ENCODE peak calls at places on chromosomes 16 and 17, in four cellular contexts. D is K562, C is keratinocyte, M is IMR-90. L is an unnamed sample. For H3K9me1, the result is how much of the 10 kb centered on the place peaks cover.

GRCh38 chr17:13525876-13526275 is 75.9 kb downstream of the HS3ST3A1 start:
- DNase-seq in D (no peak), M (no peak), C (no peak), L (no peak)

GRCh38 chr17:66373944-66374817 is 71.8 kb downstream of the PRKCA start:
- DNase-seq in M (no peak), C (no peak), D (peak), L (no peak)

GRCh38 chr16:27401768-27402568 is at the start of gene IL21R:
- DNase-seq in M (peak), C (no peak), D (peak), L (no peak)

GRCh38 chr17:81939881-81940385 is 2.8 kb upstream of the PYCR1 start:
- DNase-seq in D (no peak), M (no peak), C (no peak), L (no peak)

GRCh38 chr16:80947708-80948615 is 58.7 kb downstream of the CMC2 start:
- DNase-seq in D (no peak), C (no peak), M (no peak), L (peak)

GRCh38 chr16:79286646-79287423 is 313.7 kb downstream of the MAF start:
- DNase-seq in D (no peak), M (no peak), C (no peak), L (no peak)

GRCh38 chr16:88726981-88727380 is 20.7 kb downstream of the CTU2 start:
- DNase-seq in D (no peak), C (no peak), M (no peak), L (no peak)

GRCh38 chr16:89431158-89431584 is 59.2 kb downstream of the ANKRD11 start:
- DNase-seq in D (no peak), C (no peak), M (peak), L (no peak)

GRCh38 chr16:54936086-54936978 is 5.7 kb downstream of the IRX5 start:
- DNase-seq in C (no peak), M (no peak), D (no peak), L (peak)

GRCh38 chr16:11296706-11297491 is 15.8 kb upstream of the PRM1 start:
- DNase-seq in M (no peak), C (no peak), D (no peak), L (no peak)

GRCh38 chr16:64627288-64627687 is 494.6 kb downstream of the CDH11 start:
- DNase-seq in D (no peak), M (no peak), C (no peak), L (no peak)

GRCh38 chr16:47063011-47063724 is 80.6 kb downstream of the NETO2 start:
- DNase-seq in C (no peak), M (no peak), D (no peak), L (no peak)

GRCh38 chr17:28033972-28034714 is 8.3 kb upstream of the NLK start:
- DNase-seq in C (peak), D (peak), M (peak), L (peak)

GRCh38 chr16:14007460-14007859 is 63.7 kb upstream of the MRTFB start:
- DNase-seq in C (no peak), M (peak), D (no peak), L (peak)

GRCh38 chr16:66521951-66522771 is 27.8 kb downstream of the TK2 start:
- DNase-seq in C (peak), M (peak), D (peak), L (peak)

GRCh38 chr17:36525113-36525512 is 9.6 kb downstream of the MYO19 start:
- DNase-seq in D (no peak), M (peak), C (no peak), L (no peak)

GRCh38 chr16:87728026-87728425 is 37.8 kb downstream of the KLHDC4 start:
- DNase-seq in D (no peak), C (no peak), M (peak), L (no peak)

GRCh38 chr17:41048441-41048840 is 1.3 kb upstream of the KRTAP2-1 start:
- DNase-seq in M (peak), C (no peak), D (no peak), L (no peak)

GRCh38 chr17:56679148-56679766 is 85.8 kb downstream of the NOG start:
- DNase-seq in C (no peak), D (peak), M (peak), L (peak)

GRCh38 chr16:66741131-66741900 is 10.1 kb downstream of the DYNC1LI2 start:
- DNase-seq in C (no peak), M (peak), D (peak), L (peak)

GRCh38 chr16:53565300-53565699 is 62.3 kb upstream of the AKTIP start:
- DNase-seq in C (no peak), D (no peak), M (no peak), L (no peak)

GRCh38 chr16:89002851-89003830 is 26.1 kb upstream of the CBFA2T3 start:
- DNase-seq in M (no peak), C (no peak), D (peak), L (no peak)

GRCh38 chr17:31274252-31274651 is 22.8 kb downstream of the OMG start:
- DNase-seq in M (peak), D (no peak), C (peak), L (peak)

GRCh38 chr16:65991149-65991701 is 375.3 kb upstream of the CDH5 start:
- DNase-seq in C (no peak), M (no peak), D (no peak), L (no peak)

GRCh38 chr17:41687828-41688640 is 651 bp upstream of the EIF1 start:
- DNase-seq in C (no peak), D (peak), M (peak), L (no peak)

GRCh38 chr17:47808036-47808829 is 13.4 kb downstream of the OSBPL7 start:
- DNase-seq in M (no peak), C (no peak), D (no peak), L (no peak)

GRCh38 chr16:30600215-30600614 is 10.0 kb downstream of the ZNF689 start:
- DNase-seq in M (no peak), D (no peak), C (no peak), L (no peak)

GRCh38 chr17:55421179-55421934 is at the start of gene MMD:
- DNase-seq in D (peak), M (no peak), C (no peak), L (no peak)

GRCh38 chr17:78263736-78264340 is 32.4 kb downstream of the TMEM235 start:
- DNase-seq in C (no peak), M (no peak), D (no peak), L (no peak)

GRCh38 chr16:3514621-3515020 is 13.8 kb downstream of the CLUAP1 start:
- DNase-seq in D (peak), C (no peak), M (peak), L (no peak)

GRCh38 chr17:80025140-80025539 is 10.5 kb downstream of the TBC1D16 start:
- DNase-seq in M (no peak), C (peak), D (no peak), L (no peak)

GRCh38 chr16:67428146-67428731 is 2.7 kb upstream of the HSD11B2 start:
- DNase-seq in C (no peak), M (peak), D (peak), L (peak)

GRCh38 chr16:48124266-48124665 is 31.5 kb downstream of the ABCC12 start:
- DNase-seq in M (no peak), D (no peak), C (no peak), L (no peak)

GRCh38 chr17:72812823-72813222 is 279.7 kb downstream of the SLC39A11 start:
- DNase-seq in C (no peak), D (no peak), M (peak), L (no peak)

GRCh38 chr17:49108318-49108717 is 24.3 kb upstream of the B4GALNT2 start:
- DNase-seq in M (peak), C (no peak), D (no peak), L (no peak)
- H2AFZ ChIP-seq in M (peak), C (peak), D (no peak), L (no peak)

GRCh38 chr17:4333041-4333440 is 33.4 kb downstream of the UBE2G1 start:
- DNase-seq in D (no peak), M (no peak), C (no peak), L (no peak)

GRCh38 chr17:4332296-4332970 is 34.0 kb downstream of the UBE2G1 start:
- DNase-seq in M (peak), D (no peak), C (no peak), L (peak)

GRCh38 chr17:4331614-4332013 is 34.9 kb downstream of the UBE2G1 start:
- DNase-seq in C (no peak), D (peak), M (no peak), L (no peak)

GRCh38 chr17:4327638-4328037 is 38.8 kb downstream of the UBE2G1 start:
- DNase-seq in D (no peak), M (peak), C (peak), L (no peak)

DNA sequence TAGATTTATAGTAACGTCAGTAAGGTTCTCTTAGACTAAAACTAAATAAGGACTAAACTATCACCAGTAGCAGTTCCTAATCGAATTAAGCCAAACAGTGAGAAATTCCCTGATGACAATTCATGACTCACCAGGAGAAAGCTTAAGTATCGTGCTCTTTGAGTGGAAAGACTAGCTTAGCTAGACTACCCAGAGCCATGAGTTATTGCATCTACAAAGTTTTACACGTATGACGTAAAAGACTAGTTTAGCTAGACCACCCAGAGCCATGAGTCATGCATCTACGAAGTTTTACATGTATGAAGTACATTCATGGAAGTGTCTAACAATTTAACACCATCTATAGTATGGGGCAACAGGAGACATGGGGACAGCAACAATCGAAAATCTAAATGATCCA is 36.6 kb downstream of the UBE2G1 start:
- DNase-seq in C (peak), D (no peak), M (peak), L (peak)
- H3K9me1 ChIP-seq in C (under half), D (under half), M (under half), L (under half)

GRCh38 chr17:76366247-76366646 is 12.5 kb upstream of the PRPSAP1 start:
- DNase-seq in D (no peak), C (no peak), M (no peak), L (no peak)
- H2AFZ ChIP-seq in D (no peak), C (no peak), M (no peak), L (no peak)

GRCh38 chr17:45226620-45227019 is 4.9 kb downstream of the FMNL1 start:
- DNase-seq in D (no peak), C (no peak), M (no peak), L (no peak)

GRCh38 chr17:45228121-45228941 is 6.6 kb downstream of the FMNL1 start:
- DNase-seq in M (no peak), D (no peak), C (no peak), L (no peak)

GRCh38 chr17:45225964-45226530 is 4.4 kb downstream of the FMNL1 start:
- DNase-seq in M (no peak), D (peak), C (no peak), L (peak)

GRCh38 chr17:45227631-45228120 is 6.0 kb downstream of the FMNL1 start:
- DNase-seq in C (no peak), D (no peak), M (no peak), L (no peak)

DNA sequence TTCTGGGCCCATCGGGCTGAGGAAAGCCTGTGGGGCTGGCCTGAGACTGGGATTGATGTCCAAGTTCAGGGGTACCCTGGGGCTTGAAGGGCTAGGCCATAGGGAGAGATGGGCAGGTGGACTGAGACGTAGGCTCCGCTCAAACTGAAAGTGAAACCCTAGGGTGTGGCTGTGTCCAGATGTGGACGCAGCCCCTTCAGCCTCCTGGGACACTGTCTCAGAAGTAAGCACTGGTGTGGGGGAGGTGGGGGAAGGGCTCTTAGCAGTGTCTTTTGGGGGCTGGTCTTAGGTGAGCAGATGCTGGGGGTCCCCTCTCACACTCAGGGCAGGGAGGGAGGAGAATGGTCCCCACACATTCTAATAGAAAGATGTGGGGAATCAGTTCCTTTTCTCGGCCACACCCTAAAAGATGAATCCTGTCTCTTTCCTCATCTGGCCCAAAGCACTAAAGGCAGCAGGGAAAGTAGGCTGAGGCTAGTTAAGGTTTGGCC is 5.5 kb downstream of the FMNL1 start:
- DNase-seq in M (no peak), C (no peak), D (peak), L (no peak)
- H3K9me1 ChIP-seq in M (under half), C (under half), D (under half), L (under half)

GRCh38 chr17:16515933-16516332 is 23.9 kb upstream of the LRRC75A start:
- DNase-seq in C (no peak), D (no peak), M (no peak), L (no peak)
- H2AFZ ChIP-seq in C (no peak), D (peak), M (peak), L (no peak)

DNA sequence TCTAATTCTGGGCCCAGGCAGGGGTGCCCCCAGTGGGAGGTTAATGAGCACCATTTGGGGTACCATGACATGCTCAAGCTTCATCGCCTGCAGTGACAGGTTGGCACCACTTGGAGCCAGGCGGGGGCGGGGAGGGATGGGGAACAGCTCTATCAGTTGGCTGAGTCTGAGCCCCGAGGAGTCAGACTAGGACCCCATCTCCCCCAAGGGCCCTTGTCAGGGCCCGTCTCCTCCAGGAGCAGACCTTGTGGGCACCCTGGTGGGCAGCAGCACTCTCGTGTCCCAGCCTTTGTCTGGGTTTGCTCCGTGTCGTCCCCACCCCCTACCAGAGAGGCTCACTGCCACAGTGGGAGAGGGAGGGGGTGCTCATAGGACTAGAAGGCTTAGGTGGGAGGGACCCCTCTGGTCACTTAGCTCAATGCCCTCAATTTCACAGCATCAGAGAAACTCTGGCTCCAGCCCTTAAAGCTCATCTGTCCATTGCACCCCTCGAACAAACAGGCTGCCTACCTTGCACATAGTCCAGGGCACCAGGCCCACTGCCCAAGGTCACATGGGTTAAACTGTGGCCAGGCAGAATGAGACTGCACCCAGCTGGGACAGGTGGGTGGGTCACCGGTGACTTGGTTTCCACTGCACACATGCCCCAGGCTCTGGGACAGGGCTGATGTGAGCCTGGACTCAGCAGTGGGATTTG is 4.1 kb downstream of the PPP1R9B start:
- DNase-seq in M (no peak), C (no peak), D (no peak), L (no peak)
- H3K9me1 ChIP-seq in M (under half), C (under half), D (under half), L (under half)

GRCh38 chr17:61454932-61455753 is 2.9 kb downstream of the TBX4 start:
- DNase-seq in D (no peak), M (no peak), C (no peak), L (no peak)
- H2AFZ ChIP-seq in D (no peak), M (peak), C (no peak), L (no peak)